ENCODE peak calls at places on chromosomes 7 and 10, in eight cellular contexts. U is M059J; M is H1; G is stomach; E is CD8-positive, alpha-beta T cell; Q is fibroblast of lung; K is DMS79 treated with DMSO at 0.1 percent for 48 hours; W is IMR-90. B is an unnamed sample.

GRCh38 chr7:130458256-130458655 is 17.4 kb upstream of the CEP41 start:
- DNase-seq in U (no peak), M (no peak), G (no peak), E (no peak), Q (no peak), K (no peak), W (no peak), B (no peak)

GRCh38 chr7:91193141-91193540 is 71.1 kb upstream of the FZD1 start:
- DNase-seq in U (peak), M (no peak), G (no peak), E (no peak), Q (peak), K (no peak), W (peak), B (no peak)

GRCh38 chr10:129097776-129098175 is 369.3 kb upstream of the MGMT start:
- DNase-seq in U (no peak), M (no peak), G (no peak), E (no peak), Q (peak), K (no peak), W (no peak), B (no peak)

GRCh38 chr10:26787362-26787761 is 73.4 kb downstream of the ABI1 start:
- DNase-seq in U (no peak), M (no peak), G (no peak), E (no peak), Q (no peak), K (no peak), W (no peak), B (no peak)

GRCh38 chr7:136275794-136276193 is 298.6 kb upstream of the MTPN start:
- DNase-seq in U (no peak), M (no peak), G (no peak), E (no peak), Q (no peak), K (no peak), W (no peak), B (no peak)

GRCh38 chr10:119337796-119338432 is 130.5 kb downstream of the GRK5 start:
- DNase-seq in U (peak), M (no peak), G (no peak), E (no peak), Q (peak), K (no peak), W (peak), B (peak)

GRCh38 chr7:28957064-28957821 is 887 bp downstream of the TRIL start:
- DNase-seq in U (no peak), M (peak), G (no peak), E (no peak), Q (peak), K (peak), W (no peak), B (no peak)

GRCh38 chr10:30017576-30017975 is 41.8 kb downstream of the JCAD start:
- DNase-seq in U (no peak), M (no peak), G (no peak), E (no peak), Q (no peak), K (no peak), W (no peak), B (no peak)

GRCh38 chr7:2575733-2576350 is 17.1 kb downstream of the IQCE start:
- DNase-seq in U (no peak), M (no peak), G (no peak), E (no peak), Q (no peak), K (no peak), W (peak), B (no peak)

GRCh38 chr10:73094249-73094850 is 2.3 kb downstream of the P4HA1 start:
- DNase-seq in U (peak), M (no peak), G (no peak), E (no peak), Q (peak), K (no peak), W (peak), B (no peak)

GRCh38 chr10:60594476-60595051 is 183.7 kb upstream of the CDK1 start:
- DNase-seq in U (peak), M (no peak), G (no peak), E (no peak), Q (no peak), K (no peak), W (peak), B (no peak)

GRCh38 chr7:17654940-17655339 is 285.4 kb downstream of the SNX13 start:
- DNase-seq in U (peak), M (no peak), G (no peak), E (no peak), Q (no peak), K (no peak), W (peak), B (no peak)

GRCh38 chr7:119197872-119198527 is 973.5 kb downstream of the ANKRD7 start:
- DNase-seq in U (peak), M (peak), G (peak), E (no peak), Q (peak), K (no peak), W (peak), B (peak)

GRCh38 chr7:12403287-12404181 is at the start of gene VWDE:
- DNase-seq in U (peak), M (peak), G (peak), E (peak), Q (peak), K (peak), W (no peak), B (peak)

GRCh38 chr10:74704629-74705360 is 121.6 kb upstream of the KAT6B start:
- DNase-seq in U (no peak), M (no peak), G (no peak), E (no peak), Q (peak), K (peak), W (peak), B (peak)

GRCh38 chr7:6254891-6255290 is 17.5 kb downstream of the CYTH3 start:
- DNase-seq in U (no peak), M (no peak), G (no peak), E (no peak), Q (no peak), K (no peak), W (peak), B (no peak)

GRCh38 chr10:71963756-71964668 is at the start of gene CHST3:
- DNase-seq in U (peak), M (peak), G (peak), E (no peak), Q (peak), K (no peak), W (peak), B (no peak)

GRCh38 chr7:69934475-69934903 is 336.2 kb downstream of the AUTS2 start:
- DNase-seq in U (no peak), M (no peak), G (no peak), E (no peak), Q (no peak), K (peak), W (no peak), B (no peak)

GRCh38 chr10:24642921-24643678 is 80.6 kb downstream of the ARHGAP21 start:
- DNase-seq in U (peak), M (no peak), G (no peak), E (no peak), Q (peak), K (peak), W (peak), B (peak)

GRCh38 chr10:92758594-92758993 is 68.8 kb downstream of the HHEX start:
- DNase-seq in U (no peak), M (no peak), G (no peak), E (no peak), Q (no peak), K (no peak), W (no peak), B (no peak)

GRCh38 chr10:69731184-69731583 is 70.5 kb upstream of the COL13A1 start:
- DNase-seq in U (peak), M (no peak), G (no peak), E (no peak), Q (peak), K (no peak), W (peak), B (no peak)

GRCh38 chr7:24751484-24751883 is 5.8 kb downstream of the GSDME start:
- DNase-seq in U (no peak), M (no peak), G (no peak), E (no peak), Q (no peak), K (no peak), W (peak), B (no peak)

GRCh38 chr7:29123611-29124190 is 22.6 kb downstream of the CPVL start:
- DNase-seq in U (no peak), M (no peak), G (no peak), E (no peak), Q (no peak), K (no peak), W (no peak), B (no peak)

GRCh38 chr7:140079121-140079536 is 16.4 kb upstream of the PARP12 start:
- DNase-seq in U (peak), M (peak), G (no peak), E (no peak), Q (peak), K (no peak), W (peak), B (peak)

GRCh38 chr10:69327463-69328345 is 49.4 kb downstream of the HK1 start:
- DNase-seq in U (no peak), M (no peak), G (peak), E (no peak), Q (peak), K (peak), W (peak), B (no peak)

GRCh38 chr10:5862360-5862929 is 27.2 kb downstream of the ANKRD16 start:
- DNase-seq in U (peak), M (no peak), G (no peak), E (no peak), Q (no peak), K (no peak), W (peak), B (no peak)

GRCh38 chr7:76507723-76508406 is 2.5 kb upstream of the UPK3B start:
- DNase-seq in U (peak), M (no peak), G (no peak), E (no peak), Q (no peak), K (no peak), W (no peak), B (no peak)

GRCh38 chr7:82805527-82805960 is 357.1 kb downstream of the PCLO start:
- DNase-seq in U (peak), M (no peak), G (no peak), E (no peak), Q (peak), K (no peak), W (peak), B (no peak)

GRCh38 chr7:124489082-124489819 is 276.3 kb downstream of the GPR37 start:
- DNase-seq in U (no peak), M (no peak), G (no peak), E (no peak), Q (no peak), K (no peak), W (no peak), B (no peak)

GRCh38 chr7:125336326-125336725 is 406.7 kb upstream of the POT1 start:
- DNase-seq in U (no peak), M (no peak), G (no peak), E (no peak), Q (no peak), K (no peak), W (no peak), B (no peak)

GRCh38 chr7:157404845-157405481 is 68.2 kb downstream of the DNAJB6 start:
- DNase-seq in U (peak), M (no peak), G (no peak), E (no peak), Q (peak), K (no peak), W (peak), B (no peak)

GRCh38 chr10:127550861-127551260 is 1.8 kb downstream of the NPS start:
- DNase-seq in U (no peak), M (no peak), G (no peak), E (no peak), Q (no peak), K (no peak), W (no peak), B (no peak)

GRCh38 chr10:38054361-38054797 is 39.8 kb upstream of the ZNF37A start:
- DNase-seq in U (peak), M (no peak), G (no peak), E (no peak), Q (peak), K (no peak), W (peak), B (no peak)

GRCh38 chr7:101236292-101236691 is 1.3 kb downstream of the CLDN15 start:
- DNase-seq in U (no peak), M (no peak), G (no peak), E (no peak), Q (no peak), K (no peak), W (no peak), B (no peak)

GRCh38 chr10:118808601-118809371 is 54.0 kb upstream of the CACUL1 start:
- DNase-seq in U (no peak), M (no peak), G (peak), E (no peak), Q (no peak), K (no peak), W (no peak), B (no peak)

B was measured in HuH-7.